ENCODE peak calls at places on chromosome 3, in five cellular contexts. E is activated CD4-positive, alpha-beta T cell treated with anti-CD3 and anti-CD28 coated beads, Interleukin-2, amount 10 ng/mL, durations not matched to agents 7 days and 5 days; T is T-helper 9 cell; Z is CD4-positive, alpha-beta T cell; C is stimulated activated naive CD8-positive, alpha-beta T cell treated with anti-CD3 and anti-CD28 coated beads, Interleukin-15, amount 100 ng/mL, for 72 hours. R is an unnamed sample.

GRCh38 chr3:178510496-178510895 is 25.7 kb upstream of the KCNMB2 start:
- DNase-seq in E (no peak), T (no peak), Z (no peak), C (no peak), R (no peak)

GRCh38 chr3:61358364-61358763 is 107.1 kb upstream of the FHIT start:
- DNase-seq in E (no peak), T (no peak), Z (no peak), C (no peak), R (peak)

GRCh38 chr3:135197856-135198255 is 402.8 kb downstream of the EPHB1 start:
- DNase-seq in E (no peak), T (no peak), Z (no peak), C (no peak), R (no peak)

GRCh38 chr3:87350367-87351199 is 74.2 kb upstream of the POU1F1 start:
- DNase-seq in E (peak), T (no peak), Z (no peak), C (no peak), R (peak)

GRCh38 chr3:72265250-72265649 is 480.3 kb upstream of the PROK2 start:
- DNase-seq in E (no peak), T (no peak), Z (no peak), C (no peak), R (no peak)

GRCh38 chr3:23740517-23741402 is 65.0 kb upstream of the UBE2E1 start:
- DNase-seq in E (peak), T (no peak), Z (no peak), C (peak), R (no peak)

GRCh38 chr3:89332311-89333159 is 225.1 kb downstream of the EPHA3 start:
- DNase-seq in E (no peak), T (no peak), Z (no peak), C (no peak), R (no peak)

GRCh38 chr3:100206687-100207086 is 54.1 kb upstream of the TBC1D23 start:
- DNase-seq in E (no peak), T (no peak), Z (no peak), C (no peak), R (no peak)

R was measured in GM12891.